ENCODE peak calls at places on chromosomes 1 and 21, in nine cellular contexts. One of them, this sample, is unnamed.

GRCh38 chr21:44383216-44383615 is 29.8 kb downstream of the TRPM2 start:
- DNase-seq in cardiac fibroblast: no peak
- DNase-seq in GM12891: no peak
- DNase-seq in NCI-H748 treated with DMSO at 0.1 percent for 48 hours: no peak
- DNase-seq in PC-9: no peak
- DNase-seq in esophagus squamous epithelium: no peak
- DNase-seq in NB4: no peak
- DNase-seq in thoracic aorta: no peak
- DNase-seq in B cell: no peak
- DNase-seq in this sample: no peak

GRCh38 chr1:248788327-248788726 is 32.8 kb upstream of the LYPD8 start:
- DNase-seq in GM12891: no peak
- DNase-seq in PC-9: no peak
- DNase-seq in thoracic aorta: no peak
- DNase-seq in NB4: no peak
- DNase-seq in NCI-H748 treated with DMSO at 0.1 percent for 48 hours: no peak
- DNase-seq in B cell: no peak
- DNase-seq in cardiac fibroblast: no peak
- DNase-seq in esophagus squamous epithelium: no peak
- DNase-seq in this sample: no peak

GRCh38 chr1:43044572-43045361 is 86.1 kb upstream of the SLC2A1 start:
- DNase-seq in thoracic aorta: no peak
- DNase-seq in esophagus squamous epithelium: no peak
- DNase-seq in PC-9: no peak
- DNase-seq in B cell: no peak
- DNase-seq in cardiac fibroblast: no peak
- DNase-seq in NCI-H748 treated with DMSO at 0.1 percent for 48 hours: no peak
- DNase-seq in NB4: no peak
- DNase-seq in GM12891: no peak
- DNase-seq in this sample: no peak

GRCh38 chr1:208158640-208159541 is 85.3 kb downstream of the PLXNA2 start:
- DNase-seq in NB4: no peak
- DNase-seq in PC-9: no peak
- DNase-seq in thoracic aorta: no peak
- DNase-seq in cardiac fibroblast: no peak
- DNase-seq in B cell: no peak
- DNase-seq in GM12891: no peak
- DNase-seq in esophagus squamous epithelium: no peak
- DNase-seq in NCI-H748 treated with DMSO at 0.1 percent for 48 hours: no peak
- DNase-seq in this sample: peak

GRCh38 chr1:230136453-230137327 is 69.7 kb downstream of the GALNT2 start:
- DNase-seq in esophagus squamous epithelium: no peak
- DNase-seq in GM12891: no peak
- DNase-seq in PC-9: no peak
- DNase-seq in NCI-H748 treated with DMSO at 0.1 percent for 48 hours: no peak
- DNase-seq in cardiac fibroblast: peak
- DNase-seq in NB4: no peak
- DNase-seq in B cell: no peak
- DNase-seq in thoracic aorta: no peak
- DNase-seq in this sample: no peak

GRCh38 chr21:29656504-29657227 is 283.1 kb downstream of the GRIK1 start:
- DNase-seq in cardiac fibroblast: peak
- DNase-seq in B cell: no peak
- DNase-seq in NB4: peak
- DNase-seq in NCI-H748 treated with DMSO at 0.1 percent for 48 hours: no peak
- DNase-seq in PC-9: peak
- DNase-seq in esophagus squamous epithelium: no peak
- DNase-seq in GM12891: no peak
- DNase-seq in thoracic aorta: no peak
- DNase-seq in this sample: peak

GRCh38 chr1:65605621-65606020 is 185.2 kb downstream of the LEPR start:
- DNase-seq in GM12891: no peak
- DNase-seq in esophagus squamous epithelium: no peak
- DNase-seq in PC-9: no peak
- DNase-seq in thoracic aorta: no peak
- DNase-seq in cardiac fibroblast: peak
- DNase-seq in B cell: no peak
- DNase-seq in NCI-H748 treated with DMSO at 0.1 percent for 48 hours: no peak
- DNase-seq in NB4: peak
- DNase-seq in this sample: peak

GRCh38 chr1:21638531-21639341 is 30.4 kb downstream of the RAP1GAP start:
- DNase-seq in thoracic aorta: no peak
- DNase-seq in NB4: peak
- DNase-seq in GM12891: no peak
- DNase-seq in NCI-H748 treated with DMSO at 0.1 percent for 48 hours: no peak
- DNase-seq in esophagus squamous epithelium: no peak
- DNase-seq in cardiac fibroblast: no peak
- DNase-seq in B cell: no peak
- DNase-seq in PC-9: peak
- DNase-seq in this sample: peak

GRCh38 chr21:36841866-36842265 is 124.6 kb downstream of the HLCS start:
- DNase-seq in cardiac fibroblast: no peak
- DNase-seq in PC-9: no peak
- DNase-seq in B cell: no peak
- DNase-seq in thoracic aorta: no peak
- DNase-seq in NCI-H748 treated with DMSO at 0.1 percent for 48 hours: no peak
- DNase-seq in esophagus squamous epithelium: no peak
- DNase-seq in NB4: no peak
- DNase-seq in GM12891: no peak
- DNase-seq in this sample: no peak

GRCh38 chr1:1540015-1540816 is at the start of gene TMEM240:
- DNase-seq in PC-9: no peak
- DNase-seq in esophagus squamous epithelium: no peak
- DNase-seq in NCI-H748 treated with DMSO at 0.1 percent for 48 hours: no peak
- DNase-seq in cardiac fibroblast: peak
- DNase-seq in GM12891: peak
- DNase-seq in NB4: no peak
- DNase-seq in B cell: no peak
- DNase-seq in thoracic aorta: peak
- DNase-seq in this sample: peak

GRCh38 chr1:94325379-94326302 is 88.3 kb upstream of the ARHGAP29 start:
- DNase-seq in NB4: no peak
- DNase-seq in thoracic aorta: no peak
- DNase-seq in GM12891: no peak
- DNase-seq in cardiac fibroblast: peak
- DNase-seq in NCI-H748 treated with DMSO at 0.1 percent for 48 hours: no peak
- DNase-seq in esophagus squamous epithelium: no peak
- DNase-seq in PC-9: peak
- DNase-seq in B cell: no peak
- DNase-seq in this sample: peak

GRCh38 chr1:41713557-41714327 is 205.0 kb downstream of the HIVEP3 start:
- DNase-seq in NCI-H748 treated with DMSO at 0.1 percent for 48 hours: no peak
- DNase-seq in cardiac fibroblast: peak
- DNase-seq in thoracic aorta: no peak
- DNase-seq in PC-9: peak
- DNase-seq in B cell: no peak
- DNase-seq in esophagus squamous epithelium: no peak
- DNase-seq in GM12891: no peak
- DNase-seq in NB4: no peak
- DNase-seq in this sample: peak

GRCh38 chr1:203210988-203211387 is 18.5 kb downstream of the CHIT1 start:
- DNase-seq in PC-9: no peak
- DNase-seq in B cell: no peak
- DNase-seq in thoracic aorta: no peak
- DNase-seq in esophagus squamous epithelium: no peak
- DNase-seq in NCI-H748 treated with DMSO at 0.1 percent for 48 hours: no peak
- DNase-seq in NB4: no peak
- DNase-seq in GM12891: no peak
- DNase-seq in cardiac fibroblast: no peak
- DNase-seq in this sample: no peak

GRCh38 chr1:35220976-35221375 is 28.0 kb upstream of the SFPQ start:
- DNase-seq in NCI-H748 treated with DMSO at 0.1 percent for 48 hours: no peak
- DNase-seq in PC-9: no peak
- DNase-seq in NB4: peak
- DNase-seq in GM12891: peak
- DNase-seq in esophagus squamous epithelium: no peak
- DNase-seq in cardiac fibroblast: peak
- DNase-seq in B cell: no peak
- DNase-seq in thoracic aorta: no peak
- DNase-seq in this sample: peak

GRCh38 chr1:155379180-155379876 is 58.6 kb downstream of the RUSC1 start:
- DNase-seq in cardiac fibroblast: peak
- DNase-seq in thoracic aorta: no peak
- DNase-seq in PC-9: no peak
- DNase-seq in B cell: no peak
- DNase-seq in NB4: peak
- DNase-seq in GM12891: no peak
- DNase-seq in NCI-H748 treated with DMSO at 0.1 percent for 48 hours: no peak
- DNase-seq in esophagus squamous epithelium: no peak
- DNase-seq in this sample: peak

GRCh38 chr1:203228670-203229069 is 803 bp downstream of the CHIT1 start:
- DNase-seq in PC-9: no peak
- DNase-seq in B cell: no peak
- DNase-seq in thoracic aorta: no peak
- DNase-seq in GM12891: no peak
- DNase-seq in NCI-H748 treated with DMSO at 0.1 percent for 48 hours: no peak
- DNase-seq in esophagus squamous epithelium: no peak
- DNase-seq in NB4: no peak
- DNase-seq in cardiac fibroblast: no peak
- DNase-seq in this sample: no peak

GRCh38 chr1:67937651-67938050 is 104.4 kb upstream of the GNG12 start:
- DNase-seq in GM12891: no peak
- DNase-seq in NB4: no peak
- DNase-seq in thoracic aorta: no peak
- DNase-seq in PC-9: no peak
- DNase-seq in cardiac fibroblast: peak
- DNase-seq in esophagus squamous epithelium: no peak
- DNase-seq in NCI-H748 treated with DMSO at 0.1 percent for 48 hours: no peak
- DNase-seq in B cell: no peak
- DNase-seq in this sample: no peak

GRCh38 chr21:42537106-42537742 is 23.6 kb downstream of the SLC37A1 start:
- DNase-seq in NCI-H748 treated with DMSO at 0.1 percent for 48 hours: peak
- DNase-seq in cardiac fibroblast: no peak
- DNase-seq in NB4: peak
- DNase-seq in PC-9: no peak
- DNase-seq in GM12891: no peak
- DNase-seq in thoracic aorta: no peak
- DNase-seq in B cell: peak
- DNase-seq in esophagus squamous epithelium: no peak
- DNase-seq in this sample: no peak

GRCh38 chr1:34320081-34320480 is 143.4 kb downstream of the C1orf94 start:
- DNase-seq in esophagus squamous epithelium: no peak
- DNase-seq in B cell: no peak
- DNase-seq in GM12891: no peak
- DNase-seq in thoracic aorta: no peak
- DNase-seq in PC-9: no peak
- DNase-seq in cardiac fibroblast: no peak
- DNase-seq in NCI-H748 treated with DMSO at 0.1 percent for 48 hours: no peak
- DNase-seq in NB4: no peak
- DNase-seq in this sample: peak

GRCh38 chr1:182166321-182166720 is 104.8 kb upstream of the ZNF648 start:
- DNase-seq in GM12891: no peak
- DNase-seq in esophagus squamous epithelium: no peak
- DNase-seq in NCI-H748 treated with DMSO at 0.1 percent for 48 hours: no peak
- DNase-seq in cardiac fibroblast: no peak
- DNase-seq in B cell: no peak
- DNase-seq in thoracic aorta: no peak
- DNase-seq in PC-9: no peak
- DNase-seq in NB4: no peak
- DNase-seq in this sample: no peak